ENCODE peak calls at places on chromosomes 16 and 17, in seven cellular contexts. N, T, X, S, H, G and B are unnamed samples.

GRCh38 chr17:7989781-7990655 is 12.4 kb upstream of the GUCY2D start:
- DNase-seq in N (peak; percentile 92), T (peak; percentile 32), X (peak; percentile 53), S (peak; percentile 84), H (peak; percentile 98), G (peak; percentile 56), B (peak; percentile 97)

GRCh38 chr16:8258523-8258922 is 331.8 kb downstream of the TMEM114 start:
- DNase-seq in N (no peak), T (no peak), X (no peak), S (no peak), H (no peak), G (no peak), B (no peak)

GRCh38 chr17:5545051-5545987 is 39.0 kb downstream of the NLRP1 start:
- DNase-seq in N (no peak), T (no peak), X (no peak), S (no peak), H (no peak), G (no peak), B (no peak)

GRCh38 chr17:74410001-74410443 is 21.9 kb upstream of the GPRC5C start:
- DNase-seq in N (no peak), T (no peak), X (no peak), S (no peak), H (no peak), G (no peak), B (no peak)

GRCh38 chr17:57629470-57629869 is 115.6 kb downstream of the CCDC182 start:
- DNase-seq in N (no peak), T (no peak), X (no peak), S (no peak), H (no peak), G (no peak), B (no peak)

GRCh38 chr16:86049641-86050040 is 150.7 kb downstream of the IRF8 start:
- DNase-seq in N (no peak), T (no peak), X (no peak), S (no peak), H (no peak), G (no peak), B (no peak)

GRCh38 chr17:68572138-68572842 is 28.9 kb downstream of the FAM20A start:
- DNase-seq in N (no peak), T (no peak), X (no peak), S (no peak), H (no peak), G (peak; percentile 35), B (no peak)

GRCh38 chr17:19019041-19019941 is 14.7 kb upstream of the FAM83G start:
- DNase-seq in N (peak; percentile 34), T (no peak), X (no peak), S (peak; percentile 23), H (no peak), G (no peak), B (no peak)

GRCh38 chr16:67248401-67249177 is at the start of gene SLC9A5:
- DNase-seq in N (peak; percentile 61), T (no peak), X (no peak), S (peak; percentile 43), H (no peak), G (no peak), B (no peak)

GRCh38 chr16:64545769-64546168 is 576.1 kb downstream of the CDH11 start:
- DNase-seq in N (no peak), T (no peak), X (no peak), S (no peak), H (no peak), G (no peak), B (no peak)